ENCODE peak calls at places on chromosomes 2 and 18, in nine cellular contexts. W is ELF-1; I is effector memory CD8-positive, alpha-beta T cell; K is hepatocyte; T is GM19239; V is nucleus accumbens; A is neuronal stem cell; M is GM06990; R is germinal center. H is an unnamed sample.

GRCh38 chr2:17579605-17580318 is 39.3 kb downstream of the VSNL1 start:
- DNase-seq in W (peak; percentile 84), I (no peak), K (no peak), T (no peak), V (no peak), A (no peak), M (no peak), R (no peak), H (no peak)

GRCh38 chr2:200274116-200275075 is 32.1 kb upstream of the SPATS2L start:
- DNase-seq in W (no peak), I (no peak), K (no peak), T (no peak), V (no peak), A (no peak), M (no peak), R (no peak), H (no peak)

GRCh38 chr18:71239111-71239624 is 950.3 kb downstream of the SOCS6 start:
- DNase-seq in W (no peak), I (no peak), K (no peak), T (no peak), V (no peak), A (no peak), M (no peak), R (no peak), H (no peak)

GRCh38 chr2:108169982-108170625 is 69.7 kb upstream of the SULT1C3 start:
- DNase-seq in W (peak; percentile 25), I (no peak), K (peak; percentile 13), T (no peak), V (no peak), A (no peak), M (no peak), R (no peak), H (peak; percentile 41)

GRCh38 chr2:26772064-26773001 is 8.2 kb downstream of the SLC35F6 start:
- DNase-seq in W (no peak), I (peak; percentile 48), K (peak; percentile 66), T (no peak), V (peak; percentile 62), A (no peak), M (no peak), R (no peak), H (peak; percentile 98)

GRCh38 chr18:12302391-12303147 is 5.5 kb upstream of the TUBB6 start:
- DNase-seq in W (no peak), I (no peak), K (no peak), T (no peak), V (no peak), A (no peak), M (no peak), R (no peak), H (no peak)

GRCh38 chr2:229610871-229611270 is 103.5 kb downstream of the DNER start:
- DNase-seq in W (no peak), I (no peak), K (no peak), T (no peak), V (no peak), A (no peak), M (no peak), R (no peak), H (no peak)

GRCh38 chr2:10258726-10259125 is 44.0 kb upstream of the HPCAL1 start:
- DNase-seq in W (no peak), I (no peak), K (no peak), T (no peak), V (no peak), A (no peak), M (no peak), R (no peak), H (no peak)

GRCh38 chr2:234629596-234629995 is 132.7 kb upstream of the ARL4C start:
- DNase-seq in W (no peak), I (no peak), K (no peak), T (no peak), V (no peak), A (no peak), M (no peak), R (no peak), H (no peak)

GRCh38 chr2:8413589-8414135 is 268.2 kb upstream of the ID2 start:
- DNase-seq in W (no peak), I (no peak), K (peak; percentile 74), T (no peak), V (no peak), A (no peak), M (no peak), R (no peak), H (no peak)

GRCh38 chr2:63698825-63699548 is 110.2 kb downstream of the MDH1 start:
- DNase-seq in W (peak; percentile 86), I (no peak), K (peak; percentile 79), T (no peak), V (no peak), A (peak; percentile 20), M (peak; percentile 34), R (peak; percentile 27), H (peak; percentile 96)

GRCh38 chr2:226080323-226080722 is 680.8 kb downstream of the NYAP2 start:
- DNase-seq in W (no peak), I (no peak), K (no peak), T (no peak), V (no peak), A (no peak), M (no peak), R (no peak), H (peak; percentile 64)

GRCh38 chr2:96832751-96833507 is 10.9 kb downstream of the ANKRD23 start:
- DNase-seq in W (peak; percentile 95), I (no peak), K (peak; percentile 66), T (no peak), V (no peak), A (peak; percentile 86), M (no peak), R (peak; percentile 59), H (peak; percentile 25)

GRCh38 chr2:151730242-151730975 is 3.9 kb downstream of the NEB start:
- DNase-seq in W (peak; percentile 8), I (no peak), K (no peak), T (no peak), V (no peak), A (no peak), M (peak; percentile 20), R (no peak), H (peak; percentile 76)

GRCh38 chr2:25981596-25982272 is 563 bp downstream of the KIF3C start:
- DNase-seq in W (peak; percentile 74), I (no peak), K (peak; percentile 58), T (no peak), V (no peak), A (no peak), M (no peak), R (peak; percentile 21), H (no peak)

GRCh38 chr18:10207682-10208081 is 246.8 kb upstream of the APCDD1 start:
- DNase-seq in W (no peak), I (no peak), K (no peak), T (no peak), V (no peak), A (no peak), M (no peak), R (no peak), H (peak; percentile 8)

GRCh38 chr18:79595876-79596374 is 83.7 kb upstream of the CTDP1 start:
- DNase-seq in W (no peak), I (no peak), K (no peak), T (no peak), V (no peak), A (no peak), M (no peak), R (no peak), H (no peak)

GRCh38 chr2:147937744-147938349 is 82.7 kb downstream of the ORC4 start:
- DNase-seq in W (no peak), I (no peak), K (peak; percentile 61), T (no peak), V (no peak), A (peak; percentile 18), M (no peak), R (no peak), H (peak; percentile 52)

GRCh38 chr2:26901326-26902183 is 53.6 kb downstream of the DPYSL5 start:
- DNase-seq in W (no peak), I (no peak), K (no peak), T (no peak), V (peak; percentile 55), A (no peak), M (no peak), R (no peak), H (peak; percentile 49)

GRCh38 chr2:1772868-1773267 is 28.6 kb upstream of the PXDN start:
- DNase-seq in W (peak; percentile 57), I (no peak), K (no peak), T (no peak), V (no peak), A (no peak), M (no peak), R (no peak), H (no peak)

GRCh38 chr2:20675701-20676352 is 8.9 kb downstream of the GDF7 start:
- DNase-seq in W (peak; percentile 42), I (no peak), K (peak; percentile 80), T (peak; percentile 78), V (no peak), A (no peak), M (peak; percentile 70), R (peak; percentile 75), H (no peak)

GRCh38 chr18:21599585-21600525 is 649 bp downstream of the ESCO1 start:
- DNase-seq in W (no peak), I (peak; percentile 5), K (peak; percentile 84), T (peak; percentile 54), V (peak; percentile 43), A (no peak), M (peak; percentile 33), R (peak; percentile 74), H (no peak)